ENCODE peak calls at places on chromosome 9, in six cellular contexts. F is pancreas, R is dorsolateral prefrontal cortex, C is lung, O is MM.1S, P is mesendoderm. U is an unnamed sample.
A peak's percentile ranks its signal among the peaks of the same experiment; 100 is the strongest.

GRCh38 chr9:137589441-137590122 is 730 bp downstream of the ZMYND19 start:
- DNase-seq in R (no peak), O (peak; percentile 26), C (no peak), P (no peak), F (no peak), U (peak; percentile 81)

GRCh38 chr9:136171009-136171800 is 33.7 kb downstream of the LHX3 start:
- DNase-seq in R (no peak), F (no peak), P (peak; percentile 86), O (no peak), C (no peak), U (no peak)

GRCh38 chr9:38047301-38048251 is 21.5 kb downstream of the SHB start:
- DNase-seq in C (peak; percentile 82), F (peak; percentile 84), P (peak; percentile 100), O (no peak), R (peak; percentile 72), U (peak; percentile 79)

GRCh38 chr9:19036611-19037010 is 3.6 kb upstream of the SAXO1 start:
- DNase-seq in P (peak; percentile 5), O (no peak), R (no peak), C (no peak), F (no peak), U (no peak)

GRCh38 chr9:12817702-12818101 is 42.9 kb downstream of the LURAP1L start:
- DNase-seq in F (peak; percentile 75), P (no peak), C (peak; percentile 59), O (no peak), R (no peak), U (peak; percentile 61)

GRCh38 chr9:34633851-34634550 is 3.6 kb downstream of the SIGMAR1 start:
- DNase-seq in C (peak; percentile 66), P (peak; percentile 80), O (peak; percentile 62), R (peak; percentile 72), F (peak; percentile 70), U (peak; percentile 76)

GRCh38 chr9:38226491-38226951 is 157.5 kb upstream of the SHB start:
- DNase-seq in F (no peak), P (peak; percentile 75), R (no peak), C (no peak), O (no peak), U (no peak)

GRCh38 chr9:28212979-28213378 is 639.7 kb upstream of the C9orf72 start:
- DNase-seq in F (no peak), P (peak; percentile 52), R (no peak), C (no peak), O (peak; percentile 68), U (no peak)

GRCh38 chr9:72292874-72293607 is 72.0 kb downstream of the ZFAND5 start:
- DNase-seq in C (peak; percentile 64), P (no peak), F (no peak), O (no peak), R (no peak), U (no peak)

GRCh38 chr9:132006657-132007370 is 72.9 kb downstream of the MED27 start:
- DNase-seq in O (peak; percentile 63), F (no peak), C (no peak), P (peak; percentile 81), R (no peak), U (no peak)

GRCh38 chr9:99748690-99749089 is 73.0 kb upstream of the NR4A3 start:
- DNase-seq in F (no peak), O (no peak), P (no peak), R (no peak), C (no peak), U (no peak)

DNA sequence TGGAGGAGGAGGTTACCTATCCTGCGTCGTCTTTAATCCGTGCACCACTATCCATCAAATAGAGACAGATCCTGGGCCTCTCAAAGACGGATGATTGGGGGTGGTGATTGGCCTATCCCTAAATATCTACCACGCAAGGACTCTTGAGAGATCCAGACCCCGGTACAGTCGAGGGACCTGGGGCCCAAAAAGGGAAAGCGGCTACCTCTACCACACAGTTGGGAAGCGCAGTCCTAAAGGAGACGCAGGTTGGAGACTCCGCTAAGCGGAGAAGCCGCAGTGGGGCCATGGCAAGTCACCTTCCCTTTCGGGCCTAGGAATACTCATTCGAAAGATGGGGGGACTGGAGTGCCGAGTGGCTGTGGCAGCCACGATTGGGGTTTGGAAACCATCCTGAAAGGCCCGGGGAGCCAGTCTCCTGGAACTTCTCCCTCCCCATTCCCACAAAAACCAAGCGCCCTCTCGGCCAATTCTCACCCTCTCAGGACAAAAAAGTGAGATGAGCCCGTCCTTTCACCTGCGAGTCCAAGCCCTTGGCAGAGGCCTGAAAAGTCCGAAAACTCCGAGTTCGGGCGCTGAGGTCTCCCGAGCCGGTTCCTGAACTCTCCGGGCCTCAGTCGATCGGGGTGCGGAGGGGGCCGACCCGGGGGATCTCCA is 499 bp upstream of the FOXE1 start:
- DNase-seq in C (no peak), P (no peak), R (no peak), F (no peak), O (no peak), U (no peak)
- H3K27me3 ChIP-seq in C (peaks cover 14% of the 10 kb centered on the region), P (peaks cover 89% of the 10 kb centered on the region), R (peaks cover 99% of the 10 kb centered on the region), F (peaks cover 32% of the 10 kb centered on the region), O (peaks cover 58% of the 10 kb centered on the region), U (no peaks in the 10 kb centered on the region)

DNA sequence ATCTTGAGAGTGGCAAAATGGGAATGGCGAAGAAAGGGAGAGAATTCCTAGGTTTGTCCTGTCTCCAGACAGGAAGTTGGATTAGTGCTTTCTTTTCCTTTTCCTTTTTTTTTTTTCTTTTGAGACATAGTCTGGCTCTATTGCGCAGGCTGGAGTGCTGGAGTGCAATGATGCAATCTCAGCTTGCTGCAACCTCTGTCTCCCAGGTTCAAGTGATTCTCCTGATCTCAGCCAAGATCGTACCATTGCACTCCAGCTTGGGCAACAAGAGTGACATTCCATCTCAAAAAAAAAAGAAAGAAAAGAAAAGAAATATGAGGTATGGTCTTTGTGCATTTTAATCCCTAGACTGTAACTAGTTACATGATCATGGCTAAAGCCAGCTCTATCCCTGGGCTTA is 12.6 kb upstream of the KIF27 start:
- DNase-seq in C (peak; percentile 68), F (no peak), P (no peak), O (no peak), R (no peak), U (no peak)
- H3K27ac ChIP-seq in C (no peak overlapping the region), F (no peak overlapping the region), P (no peak overlapping the region), O (no peak overlapping the region), R (no peak overlapping the region), U (no peak overlapping the region)

GRCh38 chr9:83489961-83490360 is 48.2 kb downstream of the FRMD3 start:
- DNase-seq in C (no peak), O (no peak), F (no peak), R (no peak), P (no peak), U (no peak)
- H3K27me3 ChIP-seq in C (no peaks in the 10 kb centered on the region), O (no peaks in the 10 kb centered on the region), F (no peaks in the 10 kb centered on the region), R (no peaks in the 10 kb centered on the region), P (no peaks in the 10 kb centered on the region), U (no peaks in the 10 kb centered on the region)

DNA sequence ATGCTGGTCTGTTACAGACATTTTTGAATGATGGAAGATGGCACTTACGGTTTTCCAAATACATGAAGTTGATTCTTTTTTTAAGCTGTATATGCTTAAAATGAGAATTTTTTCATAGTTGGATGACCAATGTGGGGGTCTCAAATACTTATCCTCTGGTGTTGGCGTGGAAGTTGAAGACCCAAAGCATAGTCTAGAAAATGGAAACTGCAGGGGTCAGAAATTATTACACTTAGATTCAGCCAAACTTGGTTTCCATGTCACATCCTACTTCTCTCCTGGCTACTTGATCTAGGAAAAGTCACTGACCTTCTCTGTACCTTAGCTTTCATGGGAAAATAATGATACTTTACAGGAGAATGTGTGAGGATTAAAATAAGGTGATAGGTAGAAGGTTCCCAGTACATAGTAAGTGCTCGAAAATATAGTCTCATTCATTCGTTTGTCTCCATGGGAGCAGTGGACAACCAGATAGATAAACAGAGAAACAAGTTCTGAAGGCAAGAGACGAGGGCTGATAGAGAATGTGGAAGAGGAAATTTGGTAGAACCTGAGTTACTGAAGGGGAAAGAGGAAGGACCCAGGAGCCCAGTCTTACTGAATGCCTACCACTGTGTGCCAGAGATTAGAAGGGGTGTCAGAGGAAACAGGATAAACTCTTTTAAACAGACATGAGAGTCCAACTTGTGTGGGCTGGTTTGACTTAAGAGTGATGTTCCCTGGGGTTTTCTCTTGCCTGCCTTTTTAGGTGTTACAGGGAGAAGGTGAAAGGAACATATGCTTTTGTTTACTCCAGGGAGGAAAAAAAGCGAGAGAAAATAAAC is 560.3 kb upstream of the KLF4 start:
- DNase-seq in R (no peak), C (no peak), P (peak; percentile 55), O (no peak), F (no peak), U (no peak)
- H3K27ac ChIP-seq in R (no peak overlapping the region), C (no peak overlapping the region), P (no peak overlapping the region), O (no peak overlapping the region), F (no peak overlapping the region), U (no peak overlapping the region)

DNA sequence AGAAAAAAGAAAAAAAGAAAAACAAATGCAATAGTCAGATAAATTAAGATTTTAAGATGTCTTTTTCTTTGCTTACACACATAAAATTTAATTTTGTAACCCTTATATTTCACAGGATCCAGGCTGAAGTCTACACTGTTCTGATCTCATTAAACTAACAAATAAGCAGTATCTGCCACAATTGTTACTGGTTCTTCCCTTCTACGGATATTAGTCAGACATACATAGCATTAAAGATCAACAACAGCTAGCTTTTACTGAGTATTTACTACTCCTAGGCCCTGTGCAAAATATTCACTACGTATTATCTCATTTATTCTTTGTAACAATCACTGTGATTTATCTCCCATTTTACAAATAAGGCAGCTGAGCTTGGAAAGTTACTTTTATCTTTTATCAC is 34.9 kb downstream of the GNAQ start:
- DNase-seq in P (no peak), R (no peak), O (no peak), F (no peak), C (no peak), U (no peak)
- H3K27me3 ChIP-seq in P (no peaks in the 10 kb centered on the region), R (no peaks in the 10 kb centered on the region), O (no peaks in the 10 kb centered on the region), F (no peaks in the 10 kb centered on the region), C (no peaks in the 10 kb centered on the region), U (no peaks in the 10 kb centered on the region)

GRCh38 chr9:77710276-77710675 is 62.2 kb upstream of the GNA14 start:
- DNase-seq in R (no peak), F (no peak), C (no peak), O (no peak), P (peak; percentile 33), U (no peak)
- H3K27ac ChIP-seq in R (no peak overlapping the region), F (no peak overlapping the region), C (no peak overlapping the region), O (no peak overlapping the region), P (no peak overlapping the region), U (no peak overlapping the region)